ENCODE peak calls at places on chromosomes 11 and 22, in five cellular contexts. F is PC-3, T is trophoblast cell, H is A549, X is H9. U is an unnamed sample.

GRCh38 chr11:102810943-102811528 is 13.1 kb upstream of the MMP1 start:
- DNase-seq in F (peak; percentile 69), T (no peak), H (peak; percentile 6), X (no peak), U (no peak)

GRCh38 chr22:22721681-22722309 is 77.4 kb downstream of the GGTLC2 start:
- DNase-seq in F (peak; percentile 68), T (peak; percentile 71), H (no peak), X (no peak), U (no peak)

GRCh38 chr11:59206635-59207034 is 6.1 kb downstream of the MPEG1 start:
- DNase-seq in F (peak; percentile 75), T (peak; percentile 58), H (peak; percentile 48), X (peak; percentile 65), U (peak; percentile 26)

GRCh38 chr22:33746501-33746928 is 173.8 kb downstream of the LARGE1 start:
- DNase-seq in F (no peak), T (no peak), H (no peak), X (no peak), U (no peak)

GRCh38 chr11:108768964-108769363 is 104.1 kb downstream of the DDX10 start:
- DNase-seq in F (no peak), T (no peak), H (no peak), X (no peak), U (no peak)

GRCh38 chr22:39478461-39478860 is 21.6 kb downstream of the MGAT3 start:
- DNase-seq in F (peak; percentile 56), T (peak; percentile 18), H (no peak), X (peak; percentile 69), U (no peak)

GRCh38 chr11:126162286-126163030 is 49.0 kb downstream of the RPUSD4 start:
- DNase-seq in F (no peak), T (no peak), H (no peak), X (no peak), U (no peak)

GRCh38 chr22:45268167-45268957 is 16.4 kb upstream of the UPK3A start:
- DNase-seq in F (no peak), T (no peak), H (peak; percentile 14), X (peak; percentile 97), U (no peak)

GRCh38 chr22:36300396-36301212 is 47.7 kb downstream of the APOL1 start:
- DNase-seq in F (no peak), T (no peak), H (no peak), X (no peak), U (no peak)

GRCh38 chr11:73969991-73970800 is 12.4 kb downstream of the UCP2 start:
- DNase-seq in F (no peak), T (no peak), H (no peak), X (no peak), U (peak; percentile 50)

GRCh38 chr11:42524534-42525227 is 787.1 kb upstream of the API5 start:
- DNase-seq in F (peak; percentile 77), T (peak; percentile 9), H (no peak), X (peak; percentile 81), U (peak; percentile 50)

GRCh38 chr11:94129505-94130335 is 1.1 kb downstream of the PANX1 start:
- DNase-seq in F (peak; percentile 85), T (no peak), H (no peak), X (peak; percentile 76), U (peak; percentile 50)

GRCh38 chr11:36196476-36197099 is 92.6 kb downstream of the COMMD9 start:
- DNase-seq in F (no peak), T (peak; percentile 19), H (no peak), X (no peak), U (no peak)

GRCh38 chr11:26579683-26580082 is 7.6 kb upstream of the MUC15 start:
- DNase-seq in F (no peak), T (no peak), H (no peak), X (no peak), U (no peak)

GRCh38 chr11:102237096-102237735 is 80.1 kb upstream of the BIRC3 start:
- DNase-seq in F (peak; percentile 39), T (no peak), H (no peak), X (no peak), U (no peak)

GRCh38 chr22:21569459-21570161 is 2.1 kb downstream of the UBE2L3 start:
- DNase-seq in F (no peak), T (no peak), H (no peak), X (no peak), U (no peak)

GRCh38 chr22:34973926-34974325 is 92.0 kb upstream of the ISX start:
- DNase-seq in F (no peak), T (no peak), H (no peak), X (no peak), U (no peak)

GRCh38 chr11:95831198-95831883 is 41.0 kb downstream of the CEP57 start:
- DNase-seq in F (peak; percentile 77), T (no peak), H (no peak), X (no peak), U (no peak)

GRCh38 chr11:14583252-14584105 is 60.1 kb upstream of the PDE3B start:
- DNase-seq in F (no peak), T (no peak), H (no peak), X (no peak), U (no peak)

GRCh38 chr11:8768625-8769333 is 86.2 kb downstream of the RPL27A start:
- DNase-seq in F (peak; percentile 79), T (peak; percentile 57), H (no peak), X (no peak), U (no peak)

GRCh38 chr11:125428486-125429173 is 67.4 kb downstream of the FEZ1 start:
- DNase-seq in F (peak; percentile 23), T (no peak), H (no peak), X (no peak), U (no peak)

GRCh38 chr22:46309526-46310085 is 12.9 kb downstream of the GTSE1 start:
- DNase-seq in F (no peak), T (no peak), H (no peak), X (no peak), U (no peak)

GRCh38 chr22:21921184-21921721 is 31.4 kb downstream of the PPM1F start:
- DNase-seq in F (no peak), T (no peak), H (no peak), X (peak; percentile 60), U (no peak)

GRCh38 chr11:697028-697491 is 1.4 kb downstream of the TMEM80 start:
- DNase-seq in F (peak; percentile 42), T (peak; percentile 75), H (no peak), X (no peak), U (peak; percentile 56)

GRCh38 chr11:46250071-46251052 is 27.1 kb upstream of the CREB3L1 start:
- DNase-seq in F (no peak), T (no peak), H (no peak), X (peak; percentile 9), U (no peak)

GRCh38 chr22:31852691-31853370 is 91.5 kb upstream of the YWHAH start:
- DNase-seq in F (no peak), T (no peak), H (no peak), X (no peak), U (no peak)

GRCh38 chr11:57344826-57345225 is 6.7 kb downstream of the P2RX3 start:
- DNase-seq in F (no peak), T (no peak), H (no peak), X (no peak), U (no peak)

GRCh38 chr11:31089117-31089516 is 280.4 kb downstream of the DCDC1 start:
- DNase-seq in F (no peak), T (no peak), H (no peak), X (no peak), U (no peak)

GRCh38 chr11:12222099-12222751 is 111.8 kb downstream of the MICAL2 start:
- DNase-seq in F (no peak), T (no peak), H (no peak), X (no peak), U (no peak)

GRCh38 chr22:44438481-44439131 is 59.4 kb downstream of the RTL6 start:
- DNase-seq in F (no peak), T (no peak), H (no peak), X (no peak), U (no peak)

GRCh38 chr11:24373516-24373915 is 123.3 kb upstream of the LUZP2 start:
- DNase-seq in F (no peak), T (no peak), H (no peak), X (no peak), U (no peak)

GRCh38 chr22:23639661-23640060 is 7.5 kb upstream of the DRICH1 start:
- DNase-seq in F (no peak), T (no peak), H (no peak), X (no peak), U (no peak)

GRCh38 chr22:47878460-47878859 is 1116.0 kb downstream of the TBC1D22A start:
- DNase-seq in F (no peak), T (peak; percentile 4), H (no peak), X (no peak), U (no peak)
- H3K9me3 ChIP-seq in F (no peaks in the 10 kb centered on the region), T (peaks cover 22% of the 10 kb centered on the region), H (no peaks in the 10 kb centered on the region), X (no peaks in the 10 kb centered on the region), U (no peaks in the 10 kb centered on the region)

GRCh38 chr11:99522467-99523173 is 501.9 kb downstream of the CNTN5 start:
- DNase-seq in F (peak; percentile 56), T (no peak), H (no peak), X (no peak), U (no peak)
- H3K4me2 ChIP-seq in F (peak overlapping the region; percentile 26), T (no peak overlapping the region), H (no peak overlapping the region), X (no peak overlapping the region), U (no peak overlapping the region)

DNA sequence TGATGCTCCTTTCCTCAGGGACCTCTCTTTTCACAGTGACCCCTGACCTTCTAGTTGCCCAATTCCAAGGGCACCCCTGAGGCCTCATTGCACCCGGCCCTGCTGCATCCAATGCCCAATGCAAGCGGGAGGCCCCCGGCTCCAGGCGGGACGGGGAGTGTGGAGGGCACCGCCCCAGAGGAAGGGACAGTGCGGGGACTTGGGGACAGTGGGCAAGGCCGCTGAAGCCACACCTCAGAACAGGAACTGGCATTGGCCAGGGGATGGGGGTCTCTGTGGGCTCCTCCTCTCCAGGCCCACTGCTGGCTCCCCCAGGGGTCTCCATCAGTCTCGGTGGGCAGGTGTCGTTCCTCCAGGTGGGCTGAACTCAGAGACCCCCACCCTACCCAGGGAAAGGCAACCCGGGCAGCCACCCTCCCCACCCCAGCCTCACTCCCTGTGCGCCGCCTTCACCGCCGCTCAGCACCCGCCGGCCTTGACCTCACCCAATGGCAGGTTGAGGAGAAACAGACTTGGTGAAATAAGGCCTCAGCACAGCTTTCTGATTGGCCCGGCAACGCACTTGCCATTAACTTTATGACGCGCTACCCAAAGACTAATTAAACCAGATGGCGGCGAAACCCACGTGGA is 1312.0 kb downstream of the BRD1 start:
- DNase-seq in F (no peak), T (no peak), H (no peak), X (no peak), U (no peak)
- H3K9me3 ChIP-seq in F (no peaks in the 10 kb centered on the region), T (peaks cover under 1% of the 10 kb centered on the region), H (no peaks in the 10 kb centered on the region), X (no peaks in the 10 kb centered on the region), U (no peaks in the 10 kb centered on the region)

DNA sequence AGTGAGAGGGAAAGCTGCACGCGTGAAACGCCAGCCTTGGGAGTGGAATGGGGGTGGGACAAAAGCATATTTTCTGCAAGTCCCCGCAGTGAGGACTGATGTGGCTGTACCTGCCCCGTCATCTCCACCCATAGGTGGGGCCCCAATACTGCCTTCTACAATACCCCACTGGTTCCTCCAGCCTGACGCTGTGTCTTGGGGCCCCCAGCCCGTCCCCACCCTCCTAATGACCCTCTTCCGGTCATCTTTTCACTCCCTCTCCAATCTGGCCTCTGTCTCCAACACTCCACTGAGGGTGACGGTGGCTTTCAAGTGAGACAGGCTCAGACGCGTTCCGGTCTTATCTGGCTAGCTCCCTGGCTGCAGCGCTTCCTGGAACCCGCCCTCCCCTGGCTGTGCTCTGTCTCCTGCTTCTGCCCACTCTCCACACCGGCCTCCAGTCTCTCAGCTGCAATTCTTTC is 104.2 kb downstream of the MICAL3 start:
- DNase-seq in F (no peak), T (peak; percentile 86), H (no peak), X (peak; percentile 68), U (no peak)
- H3K4me2 ChIP-seq in F (no peak overlapping the region), T (peak overlapping the region; percentile 11), H (no peak overlapping the region), X (peak overlapping the region; percentile 33), U (peak overlapping the region; percentile 3)

GRCh38 chr11:65672982-65673381 is 10.3 kb upstream of the RELA start:
- DNase-seq in F (no peak), T (no peak), H (no peak), X (no peak), U (no peak)

GRCh38 chr11:65672180-65672860 is 9.6 kb upstream of the RELA start:
- DNase-seq in F (no peak), T (no peak), H (no peak), X (no peak), U (no peak)
- H3K9me3 ChIP-seq in F (no peaks in the 10 kb centered on the region), T (no peaks in the 10 kb centered on the region), H (no peaks in the 10 kb centered on the region), X (no peaks in the 10 kb centered on the region), U (no peaks in the 10 kb centered on the region)

U was measured in OCI-LY7.